ENCODE peak calls at places on chromosomes 4 and X, in seven cellular contexts. E, A, B, U, K, O and H are unnamed samples.
A peak's percentile ranks its signal among the peaks of the same experiment; 100 is the strongest.

GRCh38 chr4:177308125-177308524 is 1.5 kb upstream of the NEIL3 start:
- DNase-seq in E (no peak), A (no peak), B (peak; percentile 83), U (no peak), K (no peak), O (no peak), H (peak; percentile 62)

GRCh38 chrX:119410027-119410819 is 11.1 kb downstream of the SLC25A43 start:
- DNase-seq in E (no peak), A (no peak), B (peak; percentile 93), U (no peak), K (peak; percentile 46), O (no peak), H (peak; percentile 76)

GRCh38 chrX:107603433-107604159 is 24.7 kb upstream of the PRPS1 start:
- DNase-seq in E (no peak), A (no peak), B (no peak), U (no peak), K (no peak), O (no peak), H (no peak)

GRCh38 chr4:172707622-172708021 is 461.0 kb upstream of the GALNT7 start:
- DNase-seq in E (no peak), A (no peak), B (no peak), U (no peak), K (no peak), O (no peak), H (no peak)

GRCh38 chr4:89259435-89260028 is 48.1 kb downstream of the GPRIN3 start:
- DNase-seq in E (no peak), A (no peak), B (no peak), U (no peak), K (no peak), O (no peak), H (no peak)

GRCh38 chr4:7779194-7779768 is 160.4 kb downstream of the AFAP1 start:
- DNase-seq in E (peak; percentile 39), A (no peak), B (peak; percentile 62), U (no peak), K (no peak), O (no peak), H (peak; percentile 79)

GRCh38 chr4:31649878-31650277 is 929.7 kb downstream of the PCDH7 start:
- DNase-seq in E (no peak), A (no peak), B (no peak), U (no peak), K (no peak), O (no peak), H (no peak)

GRCh38 chr4:38034986-38035882 is 75.0 kb downstream of the PTTG2 start:
- DNase-seq in E (peak; percentile 78), A (no peak), B (peak; percentile 64), U (peak; percentile 25), K (peak; percentile 35), O (no peak), H (peak; percentile 53)

GRCh38 chrX:134462927-134463326 is 3.0 kb downstream of the HPRT1 start:
- DNase-seq in E (no peak), A (no peak), B (no peak), U (no peak), K (no peak), O (no peak), H (no peak)

GRCh38 chr4:79964715-79965345 is 108.2 kb downstream of the ANTXR2 start:
- DNase-seq in E (peak; percentile 69), A (peak; percentile 78), B (no peak), U (no peak), K (no peak), O (no peak), H (no peak)

GRCh38 chrX:55240788-55241187 is 20.6 kb downstream of the PAGE5 start:
- DNase-seq in E (no peak), A (no peak), B (no peak), U (no peak), K (no peak), O (no peak), H (no peak)

GRCh38 chr4:34922325-34922724 is 1322.0 kb downstream of the ARAP2 start:
- DNase-seq in E (no peak), A (no peak), B (no peak), U (no peak), K (no peak), O (no peak), H (no peak)

DNA sequence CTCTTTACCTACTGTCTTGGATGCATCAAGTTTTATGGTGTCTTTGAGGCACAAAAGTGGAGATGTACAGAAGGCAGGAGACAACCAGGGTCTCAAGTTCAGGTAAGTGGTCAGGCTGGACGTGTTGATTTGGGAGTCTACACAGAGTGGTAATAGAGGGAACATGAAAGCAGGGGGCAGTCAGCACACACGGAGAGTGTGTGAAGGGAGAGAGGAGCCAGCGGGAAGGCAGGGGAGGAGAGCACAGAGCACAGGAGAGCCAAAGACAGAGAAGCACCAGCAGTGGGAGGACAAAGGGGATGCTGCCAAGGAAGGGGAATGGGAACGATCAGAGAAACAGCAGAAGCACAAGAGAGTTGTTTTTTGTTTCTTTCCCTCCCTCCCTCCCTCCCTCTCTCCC is 32.9 kb downstream of the TMEM150C start:
- DNase-seq in E (no peak), A (no peak), B (no peak), U (no peak), K (no peak), O (no peak), H (no peak)
- TF ChIP-seq CTCF in E (no peak), A (peak; percentile 17), B (peak; percentile 3), U (no peak), K (no peak), O (no peak), H (no peak)

GRCh38 chr4:26287748-26288147 is 33.1 kb upstream of the RBPJ start:
- DNase-seq in E (no peak), A (no peak), B (no peak), U (no peak), K (no peak), O (no peak), H (no peak)

GRCh38 chr4:26289421-26289820 is 31.4 kb upstream of the RBPJ start:
- DNase-seq in E (no peak), A (no peak), B (no peak), U (no peak), K (no peak), O (no peak), H (no peak)

GRCh38 chr4:26288308-26288982 is 32.4 kb upstream of the RBPJ start:
- DNase-seq in E (no peak), A (no peak), B (peak; percentile 66), U (peak; percentile 57), K (no peak), O (no peak), H (peak; percentile 79)

GRCh38 chr4:26294904-26295303 is 25.9 kb upstream of the RBPJ start:
- DNase-seq in E (no peak), A (no peak), B (no peak), U (no peak), K (no peak), O (no peak), H (no peak)

DNA sequence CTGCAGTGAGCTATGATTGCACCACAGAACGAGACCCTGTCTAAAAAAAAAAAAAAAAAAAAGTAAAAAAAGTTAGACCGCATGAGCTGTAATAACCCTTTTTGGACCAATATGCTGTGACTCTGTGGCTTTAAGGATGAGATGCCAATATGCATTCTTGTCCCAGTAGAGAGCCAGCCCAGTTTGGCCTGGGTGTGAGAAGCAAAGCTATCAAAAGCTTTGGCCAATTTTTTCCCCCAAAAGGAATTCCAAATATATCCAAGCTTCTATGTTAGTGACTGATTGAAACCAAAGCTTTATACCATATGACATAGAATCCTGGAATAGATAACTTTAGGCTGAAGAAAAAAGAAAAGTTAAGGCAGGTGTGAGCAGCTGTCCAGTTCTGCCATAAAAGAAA is 30.5 kb upstream of the RBPJ start:
- DNase-seq in E (no peak), A (no peak), B (peak; percentile 19), U (no peak), K (no peak), O (no peak), H (no peak)
- TF ChIP-seq CTCF in E (no peak), A (no peak), B (no peak), U (no peak), K (no peak), O (no peak), H (no peak)

GRCh38 chrX:39945709-39946108 is 152.0 kb downstream of the BCOR start:
- DNase-seq in E (no peak), A (no peak), B (no peak), U (no peak), K (no peak), O (no peak), H (no peak)

GRCh38 chrX:39944416-39944815 is 153.3 kb downstream of the BCOR start:
- DNase-seq in E (no peak), A (no peak), B (no peak), U (no peak), K (no peak), O (no peak), H (no peak)

GRCh38 chrX:39946822-39947221 is 150.9 kb downstream of the BCOR start:
- DNase-seq in E (no peak), A (no peak), B (peak; percentile 75), U (no peak), K (no peak), O (no peak), H (peak; percentile 75)

GRCh38 chrX:39950035-39950688 is 147.6 kb downstream of the BCOR start:
- DNase-seq in E (no peak), A (no peak), B (peak; percentile 23), U (no peak), K (no peak), O (no peak), H (peak; percentile 6)

GRCh38 chrX:39948564-39948963 is 149.2 kb downstream of the BCOR start:
- DNase-seq in E (peak; percentile 22), A (no peak), B (no peak), U (no peak), K (no peak), O (no peak), H (peak; percentile 8)
- TF ChIP-seq CTCF in E (no peak), A (no peak), B (no peak), U (no peak), K (no peak), O (no peak), H (no peak)

GRCh38 chrX:103464071-103464773 is 55.1 kb downstream of the RAB40A start:
- DNase-seq in E (peak; percentile 54), A (peak; percentile 57), B (peak; percentile 36), U (no peak), K (peak; percentile 49), O (peak; percentile 2), H (peak; percentile 70)
- TF ChIP-seq CTCF in E (peak; percentile 43), A (peak; percentile 35), B (peak; percentile 58), U (peak; percentile 48), K (no peak), O (no peak), H (peak; percentile 30)

GRCh38 chr4:189304755-189305154 is 635.9 kb upstream of the FRG1 start:
- DNase-seq in E (no peak), A (no peak), B (no peak), U (no peak), K (no peak), O (no peak), H (no peak)
- TF ChIP-seq CTCF in E (no peak), A (no peak), B (no peak), U (no peak), K (no peak), O (no peak), H (no peak)

DNA sequence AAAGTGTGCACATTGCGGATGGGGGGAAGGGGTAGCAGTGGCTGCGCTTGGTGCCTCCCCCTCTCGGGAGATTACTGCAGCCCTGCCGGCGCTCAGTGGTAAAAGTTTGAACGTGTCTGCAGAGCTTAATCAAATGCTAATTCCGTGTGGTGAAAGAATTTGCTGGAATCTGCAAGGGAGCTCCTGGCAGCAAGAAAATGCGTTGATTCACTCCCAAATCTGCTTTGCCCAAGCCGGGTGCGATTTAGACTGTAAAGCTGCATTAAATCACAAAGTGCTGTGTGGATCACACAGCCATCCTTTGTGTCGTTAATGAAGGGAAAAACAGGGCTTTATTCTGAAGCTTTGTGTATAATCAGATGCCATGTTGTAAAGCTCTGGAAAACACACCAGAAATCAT is 444.1 kb downstream of the BCOR start:
- DNase-seq in E (peak; percentile 75), A (peak; percentile 63), B (peak; percentile 51), U (no peak), K (no peak), O (no peak), H (no peak)
- TF ChIP-seq CTCF in E (peak; percentile 18), A (peak; percentile 19), B (no peak), U (no peak), K (no peak), O (no peak), H (no peak)